ENCODE peak calls at places on chromosomes 12 and 14, in five cellular contexts. K, E, I, T and N are unnamed samples.

GRCh38 chr12:38771871-38772270 is 133.5 kb downstream of the CPNE8 start:
- DNase-seq in T (no peak), E (no peak), I (no peak), K (no peak), N (no peak)

GRCh38 chr12:91858186-91858585 is 287.5 kb downstream of the BTG1 start:
- DNase-seq in T (no peak), K (no peak), I (no peak), E (no peak), N (no peak)

GRCh38 chr12:87428701-87429277 is 600.4 kb downstream of the C12orf50 start:
- DNase-seq in E (peak), T (peak), K (no peak), I (no peak), N (peak)

GRCh38 chr12:121224591-121224990 is 14.7 kb downstream of the P2RX4 start:
- DNase-seq in E (no peak), K (no peak), T (no peak), I (no peak), N (no peak)

GRCh38 chr14:53470351-53471043 is 317.4 kb upstream of the DDHD1 start:
- DNase-seq in K (no peak), T (peak), E (peak), I (no peak), N (peak)

GRCh38 chr12:59459966-59460365 is 135.9 kb upstream of the SLC16A7 start:
- DNase-seq in K (no peak), T (peak), E (peak), I (peak), N (peak)

GRCh38 chr12:51328587-51328986 is 4.6 kb upstream of the BIN2 start:
- DNase-seq in T (no peak), E (no peak), K (no peak), I (no peak), N (no peak)

GRCh38 chr12:109433618-109434017 is 43.5 kb downstream of the KCTD10 start:
- DNase-seq in I (no peak), K (no peak), E (no peak), T (no peak), N (no peak)

GRCh38 chr14:33842299-33842698 is 108.6 kb downstream of the EGLN3 start:
- DNase-seq in T (no peak), K (no peak), I (peak), E (peak), N (no peak)

GRCh38 chr14:106877527-106877926 is 1351.1 kb downstream of the TMEM121 start:
- DNase-seq in T (no peak), K (no peak), E (no peak), I (no peak), N (no peak)

GRCh38 chr12:114136656-114137055 is 170.5 kb upstream of the RBM19 start:
- DNase-seq in T (no peak), I (peak), E (no peak), K (no peak), N (peak)

GRCh38 chr12:65965358-65965757 is 141.1 kb downstream of the HMGA2 start:
- DNase-seq in K (no peak), I (no peak), T (peak), E (no peak), N (peak)

GRCh38 chr12:111441107-111441928 is 35.6 kb downstream of the SH2B3 start:
- DNase-seq in E (no peak), K (no peak), T (no peak), I (no peak), N (no peak)

GRCh38 chr12:90828621-90829020 is 126.4 kb downstream of the CCER1 start:
- DNase-seq in E (no peak), I (no peak), T (no peak), K (no peak), N (no peak)

GRCh38 chr14:65169351-65169750 is 67.0 kb upstream of the MAX start:
- DNase-seq in K (no peak), E (no peak), I (no peak), T (peak), N (peak)

GRCh38 chr14:33120966-33121365 is 182.3 kb downstream of the NPAS3 start:
- DNase-seq in E (no peak), I (no peak), T (peak), K (no peak), N (peak)

GRCh38 chr14:101086926-101087325 is 183.4 kb upstream of the RTL1 start:
- DNase-seq in K (no peak), E (no peak), I (no peak), T (no peak), N (no peak)

GRCh38 chr12:42962384-42962783 is 372.8 kb upstream of the PRICKLE1 start:
- DNase-seq in T (no peak), I (no peak), E (no peak), K (no peak), N (no peak)

GRCh38 chr12:1644113-1644512 is 15.1 kb downstream of the WNT5B start:
- DNase-seq in K (no peak), I (no peak), E (no peak), T (no peak), N (no peak)

GRCh38 chr14:65356327-65356836 is 56.1 kb upstream of the FUT8 start:
- DNase-seq in K (peak), I (peak), T (peak), E (no peak), N (peak)

GRCh38 chr12:20398720-20399119 is 30.4 kb downstream of the PDE3A start:
- DNase-seq in E (no peak), K (no peak), T (no peak), I (no peak), N (no peak)

GRCh38 chr12:96378319-96378718 is 21.9 kb downstream of the CDK17 start:
- DNase-seq in K (no peak), T (no peak), I (no peak), E (no peak), N (no peak)

GRCh38 chr14:24286996-24287395 is 12.6 kb downstream of the DHRS1 start:
- DNase-seq in E (no peak), T (no peak), I (no peak), K (no peak), N (no peak)

GRCh38 chr12:27622436-27623185 is 73.6 kb upstream of the REP15 start:
- DNase-seq in E (no peak), K (no peak), T (no peak), I (no peak), N (no peak)

DNA sequence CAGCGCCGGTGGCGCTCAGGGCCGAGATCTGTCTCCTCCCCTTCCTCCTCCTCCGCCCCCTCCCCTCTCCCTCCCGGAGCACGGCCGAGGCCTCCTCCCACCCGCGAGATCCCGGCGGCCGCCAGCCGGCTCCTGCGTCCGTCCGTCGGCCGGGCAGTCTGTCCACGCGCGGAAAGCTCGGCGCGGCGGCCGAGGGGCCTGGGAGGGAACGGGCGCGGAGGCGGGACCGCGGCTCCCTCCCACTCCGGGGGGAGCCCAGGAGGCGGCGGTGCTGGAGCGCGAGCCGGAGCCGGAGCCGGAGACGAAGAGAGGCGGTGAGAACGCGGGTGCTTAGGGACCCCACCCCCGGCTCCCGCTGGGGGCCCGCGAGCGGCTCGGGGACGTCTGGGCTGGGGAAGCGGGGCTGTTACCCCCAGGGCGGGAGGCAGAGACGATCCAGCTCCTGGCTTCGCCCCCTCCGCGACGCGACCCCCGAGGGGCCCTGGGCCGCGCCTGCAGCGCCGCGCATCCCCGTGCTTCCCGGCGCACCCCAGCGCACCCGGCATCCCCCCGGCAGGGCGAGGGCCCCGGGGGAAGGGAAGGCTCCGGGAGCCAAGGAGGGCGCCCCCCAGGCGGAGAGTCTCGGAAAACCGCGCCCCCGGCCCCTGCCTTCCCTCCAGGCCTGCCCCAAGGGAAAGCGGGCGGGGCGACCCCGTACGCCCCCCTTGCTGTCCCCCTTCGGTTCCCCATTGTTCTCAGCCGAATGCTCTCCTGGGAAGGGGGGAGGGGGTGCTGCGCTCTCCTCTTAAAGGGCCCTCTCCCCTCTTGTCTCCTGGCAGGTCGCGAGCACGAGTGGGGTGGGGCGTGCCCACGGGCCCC is at the start of gene DTX1:
- DNase-seq in T (no peak), K (no peak), I (no peak), E (no peak), N (peak)
- TF ChIP-seq CTCF in T (no peak), K (no peak), I (no peak), E (no peak), N (no peak)

GRCh38 chr14:95317817-95318343 is 1.8 kb downstream of the CLMN start:
- DNase-seq in K (no peak), E (no peak), T (no peak), I (no peak), N (no peak)
- H3K4me3 ChIP-seq in K (peak), E (no peak), T (no peak), I (no peak), N (no peak)

DNA sequence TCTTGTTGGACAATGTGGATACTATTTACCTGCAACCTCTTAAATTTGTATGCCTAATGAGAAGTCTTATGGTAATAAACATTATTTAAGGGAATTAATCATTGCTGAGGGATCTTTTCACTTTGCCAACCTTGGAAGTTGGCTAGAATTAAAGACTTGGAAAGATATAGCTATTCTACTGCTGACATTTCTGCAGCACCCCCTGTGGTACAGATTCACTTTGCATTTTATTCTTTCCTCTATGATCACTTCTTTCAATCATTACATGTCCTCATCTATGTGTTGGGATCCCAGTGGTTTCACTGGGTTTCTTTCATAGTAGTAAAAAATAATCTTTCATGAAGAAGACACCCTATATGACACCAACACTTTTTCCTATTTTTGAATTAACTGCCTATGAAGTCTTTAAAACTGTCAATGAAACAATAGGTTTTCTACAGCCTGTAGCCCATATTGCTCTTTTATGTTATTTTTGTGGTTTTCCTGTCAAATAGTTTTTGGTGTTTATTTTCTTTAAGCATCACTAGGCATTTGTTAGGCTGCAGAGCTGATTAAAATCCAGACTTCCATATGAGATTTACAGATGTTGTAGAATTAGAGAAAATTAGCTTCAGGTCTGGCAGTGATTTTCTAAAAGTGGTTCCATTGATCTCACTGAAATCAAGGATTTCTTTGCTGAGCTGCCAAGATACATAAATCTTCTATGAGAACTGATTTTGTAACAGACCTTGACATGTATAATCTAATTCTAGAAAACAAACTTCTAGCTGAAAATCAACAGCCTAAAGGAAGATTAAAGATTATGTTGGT is 256.1 kb downstream of the NAV3 start:
- DNase-seq in T (peak), E (no peak), I (no peak), K (no peak), N (no peak)
- TF ChIP-seq CTCF in T (peak), E (peak), I (no peak), K (no peak), N (no peak)

GRCh38 chr12:118760623-118761022 is 220.7 kb upstream of the SRRM4 start:
- DNase-seq in K (no peak), T (no peak), E (no peak), I (no peak), N (no peak)
- H3K4me3 ChIP-seq in K (no peak), T (no peak), E (no peak), I (no peak), N (no peak)

GRCh38 chr12:14495326-14495725 is 72.4 kb downstream of the PLBD1 start:
- DNase-seq in T (no peak), I (no peak), K (no peak), E (no peak), N (no peak)
- TF ChIP-seq CTCF in T (no peak), I (no peak), K (no peak), E (no peak), N (no peak)

DNA sequence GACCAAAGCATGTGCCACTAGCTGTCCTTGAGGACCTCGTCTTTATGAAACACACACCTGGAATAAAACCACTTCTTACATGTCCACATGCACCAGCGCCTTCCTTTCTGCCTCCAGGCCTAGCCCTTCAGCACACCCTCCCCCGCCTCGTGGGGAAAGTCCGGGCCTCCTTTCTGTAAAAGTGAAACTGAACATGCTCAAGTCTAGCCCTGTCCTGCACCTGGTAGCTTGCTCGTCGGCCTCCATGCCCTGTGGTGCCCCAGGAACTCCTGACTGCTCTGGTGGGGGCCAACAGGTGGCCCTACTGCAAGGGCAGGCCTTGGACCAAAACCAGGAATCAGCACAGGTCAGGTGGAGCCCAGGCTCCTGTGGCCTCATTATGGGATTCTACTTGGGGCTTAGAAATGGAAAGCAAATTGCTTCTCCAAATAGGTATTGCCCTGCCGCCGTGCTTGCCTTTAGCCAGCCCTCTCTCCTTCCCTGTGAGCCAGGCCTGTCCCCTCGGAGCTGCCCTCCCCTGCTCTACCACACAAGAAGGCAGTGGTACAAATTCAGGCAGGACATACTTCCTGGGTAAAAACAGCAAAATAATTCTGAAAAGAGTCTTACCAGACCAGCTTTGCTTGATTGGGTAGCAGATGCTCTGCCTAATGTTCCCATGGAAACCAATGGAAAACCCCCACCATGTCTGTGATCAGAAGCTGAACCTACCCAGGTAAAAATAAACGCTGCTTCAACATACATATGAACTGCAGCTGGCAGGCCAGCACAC is 43.5 kb downstream of the ERH start:
- DNase-seq in E (no peak), I (no peak), K (peak), T (no peak), N (no peak)
- H3K4me3 ChIP-seq in E (no peak), I (no peak), K (no peak), T (no peak), N (no peak)

GRCh38 chr14:88535813-88536212 is 19.0 kb downstream of the PTPN21 start:
- DNase-seq in T (no peak), E (no peak), I (no peak), K (no peak), N (no peak)

GRCh38 chr14:88533203-88533602 is 21.6 kb downstream of the PTPN21 start:
- DNase-seq in E (no peak), K (no peak), T (no peak), I (no peak), N (no peak)

GRCh38 chr14:88535149-88535548 is 19.7 kb downstream of the PTPN21 start:
- DNase-seq in T (no peak), E (no peak), I (peak), K (no peak), N (peak)
- TF ChIP-seq CTCF in T (no peak), E (peak), I (no peak), K (no peak), N (no peak)

DNA sequence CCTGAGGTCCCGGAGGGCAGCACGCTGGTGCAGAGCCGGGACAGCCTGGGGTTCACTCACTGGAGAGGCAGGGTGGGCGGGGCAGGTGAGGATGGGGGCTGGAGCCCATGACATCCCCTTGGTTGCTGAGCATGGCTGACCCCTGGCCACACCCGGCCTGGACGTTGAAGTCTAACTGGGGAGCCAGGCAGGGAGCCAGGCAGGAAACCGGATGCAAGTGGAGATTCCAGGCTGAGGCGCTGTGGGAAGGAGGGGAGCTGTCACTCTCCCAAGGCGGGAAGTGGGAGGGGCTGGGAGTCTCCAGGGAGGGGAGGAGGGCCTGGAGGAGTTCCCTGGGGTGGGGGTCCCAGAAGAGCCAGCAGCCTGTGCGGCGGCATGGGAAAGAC is 7.7 kb upstream of the INF2 start:
- DNase-seq in T (peak), K (peak), I (peak), E (no peak), N (peak)
- H3K4me3 ChIP-seq in T (peak), K (no peak), I (no peak), E (peak), N (peak)